ENCODE peak calls at places on chromosomes 7 and 10, in ten cellular contexts. E is heart left ventricle, I is T-helper 17 cell, H is breast epithelium, V is AG10803, C is uterus, O is nucleus accumbens, P is LoVo, L is NCI-H1092, N is hepatic stellate cell. Y is an unnamed sample.

GRCh38 chr10:121596668-121597503 is 1.4 kb downstream of the FGFR2 start:
- DNase-seq in N (no peak), L (peak), I (no peak), V (no peak), P (no peak), H (peak), O (peak), E (peak), C (peak), Y (peak)

GRCh38 chr7:1666251-1666778 is 3.8 kb upstream of the ELFN1 start:
- DNase-seq in I (no peak), N (no peak), P (no peak), V (no peak), O (no peak), H (no peak), L (no peak), E (peak), C (peak), Y (peak)

GRCh38 chr10:51879238-51879637 is 179.8 kb upstream of the CSTF2T start:
- DNase-seq in N (peak), I (no peak), L (no peak), E (no peak), H (peak), P (peak), O (no peak), C (peak), V (peak), Y (peak)

GRCh38 chr10:123257904-123258303 is 103.7 kb downstream of the BUB3 start:
- DNase-seq in O (no peak), P (no peak), L (no peak), C (no peak), I (no peak), V (no peak), E (no peak), N (no peak), H (no peak), Y (no peak)

GRCh38 chr10:103661198-103661950 is 167.9 kb downstream of the NEURL1 start:
- DNase-seq in P (no peak), V (peak), L (no peak), H (peak), O (no peak), N (peak), I (peak), C (peak), E (peak), Y (peak)

GRCh38 chr10:35685402-35685801 is 43.3 kb upstream of the FZD8 start:
- DNase-seq in I (no peak), E (no peak), H (no peak), O (no peak), P (peak), L (no peak), C (no peak), N (no peak), V (no peak), Y (no peak)

GRCh38 chr7:41143074-41143473 is 559.8 kb downstream of the INHBA start:
- DNase-seq in I (no peak), E (no peak), H (no peak), L (no peak), P (no peak), O (no peak), C (no peak), V (peak), N (no peak), Y (no peak)

GRCh38 chr10:71212249-71213126 is at the start of gene UNC5B:
- DNase-seq in E (peak), V (peak), L (peak), N (peak), H (peak), I (peak), P (peak), O (peak), C (peak), Y (peak)

GRCh38 chr10:90007226-90007625 is 305.8 kb downstream of the KIF20B start:
- DNase-seq in N (no peak), L (no peak), I (no peak), H (no peak), V (no peak), C (no peak), P (no peak), E (no peak), O (no peak), Y (no peak)

GRCh38 chr7:101854084-101854865 is 36.8 kb downstream of the CUX1 start:
- DNase-seq in P (no peak), C (no peak), E (no peak), N (no peak), O (no peak), V (no peak), L (no peak), I (no peak), H (no peak), Y (no peak)

GRCh38 chr7:141754939-141755338 is 9.0 kb upstream of the TAS2R3 start:
- DNase-seq in O (no peak), L (peak), P (peak), V (peak), C (no peak), N (no peak), H (no peak), E (no peak), I (no peak), Y (peak)

GRCh38 chr7:48052748-48053147 is 17.4 kb downstream of the C7orf57 start:
- DNase-seq in O (no peak), E (no peak), N (no peak), V (peak), I (no peak), H (no peak), P (peak), L (no peak), C (no peak), Y (no peak)

GRCh38 chr10:119665901-119666708 is 14.9 kb downstream of the BAG3 start:
- DNase-seq in O (no peak), N (peak), E (no peak), P (no peak), I (no peak), L (no peak), C (no peak), V (no peak), H (no peak), Y (no peak)

Y was measured in AG08395.